ENCODE peak calls at places on chromosome 19, in ten cellular contexts. H is neural crest cell; N is HEK293T; K is spleen; D is GM23248; B is activated T-helper 1 cell treated with anti-CD3 and anti-CD28 coated beads, Interleukin-2, amount 50 U/mL, for 16 hours; G is T-cell; W is ELR; M is Peyer's patch; X is omental fat pad. C is an unnamed sample.

GRCh38 chr19:43465468-43466120 is at the start of gene LYPD3:
- DNase-seq in B (no peak), N (no peak), K (peak; percentile 78), X (no peak), D (peak; percentile 82), W (peak; percentile 95), G (no peak), M (peak; percentile 63), H (no peak), C (peak; percentile 71)

GRCh38 chr19:6125571-6125989 is 9.9 kb upstream of the ACSBG2 start:
- DNase-seq in B (peak; percentile 31), D (peak; percentile 89), X (no peak), G (peak; percentile 36), M (peak; percentile 87), N (peak; percentile 71), H (no peak), W (peak; percentile 85), K (no peak), C (peak; percentile 79)

GRCh38 chr19:22332924-22333323 is 46.7 kb downstream of the ZNF729 start:
- DNase-seq in W (peak; percentile 37), K (no peak), B (no peak), X (no peak), M (no peak), D (peak; percentile 9), G (no peak), N (no peak), H (no peak), C (no peak)

GRCh38 chr19:4161415-4162077 is 8.1 kb downstream of the CREB3L3 start:
- DNase-seq in N (no peak), G (no peak), X (no peak), D (no peak), B (no peak), H (no peak), K (no peak), M (no peak), W (no peak), C (no peak)

GRCh38 chr19:3825286-3825956 is 39.2 kb upstream of the MATK start:
- DNase-seq in H (no peak), M (no peak), N (no peak), G (no peak), B (no peak), D (no peak), W (no peak), X (no peak), K (no peak), C (no peak)

GRCh38 chr19:33796164-33797100 is at the start of gene KCTD15:
- DNase-seq in B (no peak), X (no peak), D (peak; percentile 75), G (no peak), W (peak; percentile 34), M (no peak), N (peak; percentile 35), K (no peak), H (peak; percentile 50), C (peak; percentile 72)

GRCh38 chr19:58084596-58085347 is 13.3 kb downstream of the ZSCAN18 start:
- DNase-seq in M (no peak), H (no peak), B (no peak), D (no peak), X (no peak), N (no peak), W (no peak), G (no peak), K (no peak), C (no peak)

GRCh38 chr19:44308011-44308410 is 3.2 kb upstream of the ZNF235 start:
- DNase-seq in M (no peak), B (no peak), X (no peak), G (no peak), H (no peak), K (no peak), D (peak; percentile 78), W (peak; percentile 52), N (no peak), C (no peak)

GRCh38 chr19:45960595-45961235 is 12.9 kb downstream of the NOVA2 start:
- DNase-seq in M (no peak), H (no peak), G (no peak), X (no peak), K (no peak), D (no peak), W (no peak), B (no peak), N (no peak), C (no peak)

GRCh38 chr19:1914826-1915341 is 9.7 kb downstream of the ADAT3 start:
- DNase-seq in B (no peak), D (no peak), K (no peak), M (no peak), H (no peak), X (no peak), G (no peak), W (no peak), N (no peak), C (no peak)

GRCh38 chr19:45716314-45717130 is 14.2 kb downstream of the FBXO46 start:
- DNase-seq in N (no peak), G (no peak), X (no peak), M (no peak), W (peak; percentile 21), B (no peak), D (peak; percentile 61), H (no peak), K (no peak), C (no peak)

GRCh38 chr19:18171605-18172327 is 1.8 kb upstream of the IFI30 start:
- DNase-seq in X (no peak), K (no peak), G (no peak), D (no peak), W (no peak), B (no peak), M (peak; percentile 76), H (no peak), N (no peak), C (no peak)

GRCh38 chr19:33705090-33705847 is 83.5 kb downstream of the CHST8 start:
- DNase-seq in X (no peak), N (no peak), G (no peak), H (no peak), M (no peak), W (no peak), K (peak; percentile 69), B (no peak), D (no peak), C (no peak)

GRCh38 chr19:5001547-5002131 is 32.7 kb downstream of the KDM4B start:
- DNase-seq in W (peak; percentile 69), G (no peak), K (no peak), B (no peak), D (peak; percentile 81), M (no peak), X (no peak), H (peak; percentile 36), N (peak; percentile 65), C (no peak)

GRCh38 chr19:50896591-50897190 is 14.5 kb downstream of the KLK4 start:
- DNase-seq in B (no peak), G (no peak), X (no peak), W (peak; percentile 57), N (no peak), M (peak; percentile 86), D (peak; percentile 67), K (peak; percentile 83), H (no peak), C (no peak)

GRCh38 chr19:51009061-51009891 is 7.9 kb upstream of the KLK8 start:
- DNase-seq in D (no peak), H (no peak), N (no peak), M (no peak), B (no peak), G (no peak), X (no peak), W (no peak), K (no peak), C (no peak)

GRCh38 chr19:44869728-44870470 is 21.2 kb upstream of the TOMM40 start:
- DNase-seq in N (no peak), B (no peak), H (no peak), X (no peak), K (no peak), W (peak; percentile 93), M (peak; percentile 60), G (no peak), D (peak; percentile 55), C (no peak)

GRCh38 chr19:40284251-40284500 is 969 bp downstream of the AKT2 start:
- DNase-seq in W (no peak), B (no peak), H (no peak), D (no peak), G (no peak), M (no peak), N (no peak), K (no peak), X (no peak), C (no peak)

GRCh38 chr19:5908773-5909442 is 4.2 kb downstream of the VMAC start:
- DNase-seq in X (no peak), N (no peak), M (no peak), W (no peak), H (no peak), G (no peak), K (no peak), D (no peak), B (no peak), C (no peak)

GRCh38 chr19:45882652-45883585 is 3.0 kb downstream of the IRF2BP1 start:
- DNase-seq in K (peak; percentile 94), D (peak; percentile 95), N (peak; percentile 90), X (peak; percentile 69), W (peak; percentile 85), G (peak; percentile 49), H (peak; percentile 93), M (peak; percentile 93), B (peak; percentile 61), C (peak; percentile 94)

GRCh38 chr19:15998166-15998565 is 49.4 kb downstream of the OR10H4 start:
- DNase-seq in M (no peak), N (no peak), X (no peak), K (no peak), G (no peak), B (no peak), W (no peak), H (no peak), D (no peak), C (no peak)

GRCh38 chr19:49165111-49165750 is 7.6 kb downstream of the TRPM4 start:
- DNase-seq in B (no peak), D (no peak), G (no peak), K (no peak), N (no peak), W (no peak), X (no peak), H (no peak), M (no peak), C (no peak)

GRCh38 chr19:2032296-2032941 is 16.9 kb upstream of the BTBD2 start:
- DNase-seq in D (peak; percentile 93), K (peak; percentile 97), M (peak; percentile 95), G (no peak), N (no peak), H (no peak), B (no peak), X (peak; percentile 66), W (peak; percentile 78), C (peak; percentile 97)

GRCh38 chr19:39943586-39943985 is 9.2 kb upstream of the FCGBP start:
- DNase-seq in G (no peak), D (no peak), B (no peak), M (peak; percentile 61), H (no peak), W (no peak), X (no peak), K (no peak), N (no peak), C (peak; percentile 65)

GRCh38 chr19:41626278-41626677 is 596 bp downstream of the CEACAM4 start:
- DNase-seq in G (no peak), D (no peak), H (no peak), X (no peak), W (no peak), K (no peak), M (no peak), N (no peak), B (no peak), C (no peak)

GRCh38 chr19:10643968-10644290 is 10.2 kb upstream of the ILF3 start:
- DNase-seq in W (no peak), G (no peak), B (no peak), M (no peak), K (no peak), N (no peak), H (no peak), X (no peak), D (no peak), C (no peak)

C was measured in mucosa of descending colon.